ENCODE peak calls at places on chromosomes 1 and 21, in nine cellular contexts. T is K562; L is upper lobe of right lung; A is neural progenitor cell; B is body of pancreas; E is fibroblast of the aortic adventitia; I is CD8-positive, alpha-beta T cell; N is astrocyte of the cerebellum; C is choroid plexus epithelial cell. W is an unnamed sample.

GRCh38 chr1:183472488-183473285 is at the start of gene SMG7:
- DNase-seq in T (peak; percentile 59), L (peak; percentile 84), A (peak; percentile 51), B (no peak), E (no peak), I (peak; percentile 55), N (no peak), C (peak; percentile 34), W (peak; percentile 23)

GRCh38 chr1:52057876-52058275 is 1.8 kb downstream of the BTF3L4 start:
- DNase-seq in T (no peak), L (no peak), A (no peak), B (no peak), E (peak; percentile 23), I (no peak), N (no peak), C (peak; percentile 10), W (no peak)

GRCh38 chr1:113734357-113735055 is 24.8 kb downstream of the PHTF1 start:
- DNase-seq in T (no peak), L (no peak), A (no peak), B (no peak), E (no peak), I (no peak), N (no peak), C (peak; percentile 12), W (no peak)

GRCh38 chr1:2840036-2840809 is 38.7 kb upstream of the TTC34 start:
- DNase-seq in T (peak; percentile 14), L (no peak), A (no peak), B (no peak), E (no peak), I (peak; percentile 68), N (no peak), C (no peak), W (no peak)

GRCh38 chr1:231037585-231038517 is 2.2 kb downstream of the FAM89A start:
- DNase-seq in T (no peak), L (no peak), A (no peak), B (no peak), E (no peak), I (no peak), N (peak; percentile 39), C (peak; percentile 71), W (no peak)

GRCh38 chr1:228684609-228685008 is 50.7 kb upstream of the RHOU start:
- DNase-seq in T (no peak), L (no peak), A (no peak), B (no peak), E (peak; percentile 59), I (no peak), N (no peak), C (no peak), W (no peak)

GRCh38 chr1:207050768-207051614 is at the start of gene YOD1:
- DNase-seq in T (peak; percentile 98), L (peak; percentile 95), A (peak; percentile 95), B (peak; percentile 96), E (peak; percentile 94), I (peak; percentile 93), N (peak; percentile 83), C (peak; percentile 95), W (peak; percentile 82)

GRCh38 chr1:159009704-159010361 is at the start of gene IFI16:
- DNase-seq in T (peak; percentile 51), L (no peak), A (no peak), B (peak; percentile 23), E (peak; percentile 98), I (peak; percentile 50), N (peak; percentile 86), C (peak; percentile 95), W (peak; percentile 64)

GRCh38 chr21:42691901-42692559 is 38.6 kb downstream of the PDE9A start:
- DNase-seq in T (no peak), L (peak; percentile 29), A (no peak), B (no peak), E (no peak), I (no peak), N (no peak), C (no peak), W (no peak)

GRCh38 chr1:65319141-65319540 is 9.8 kb downstream of the DNAJC6 start:
- DNase-seq in T (no peak), L (no peak), A (no peak), B (no peak), E (no peak), I (no peak), N (no peak), C (no peak), W (no peak)

GRCh38 chr1:87766737-87767136 is 438.1 kb downstream of the LMO4 start:
- DNase-seq in T (no peak), L (no peak), A (no peak), B (no peak), E (no peak), I (no peak), N (no peak), C (peak; percentile 31), W (no peak)

GRCh38 chr1:243850368-243851128 is 505 bp upstream of the AKT3 start:
- DNase-seq in T (peak; percentile 82), L (peak; percentile 86), A (peak; percentile 89), B (peak; percentile 73), E (peak; percentile 77), I (peak; percentile 92), N (peak; percentile 52), C (peak; percentile 85), W (peak; percentile 84)

GRCh38 chr1:226547754-226548191 is 791 bp upstream of the STUM start:
- DNase-seq in T (peak; percentile 83), L (peak; percentile 85), A (peak; percentile 95), B (peak; percentile 91), E (peak; percentile 90), I (peak; percentile 56), N (peak; percentile 83), C (peak; percentile 94), W (peak; percentile 85)
- H3K4me3 ChIP-seq in T (no peak overlapping the region), L (peak overlapping the region; percentile 21), A (peak overlapping the region; percentile 58), B (no peak overlapping the region), E (no peak overlapping the region), I (no peak overlapping the region), N (no peak overlapping the region), C (no peak overlapping the region), W (no peak overlapping the region)

DNA sequence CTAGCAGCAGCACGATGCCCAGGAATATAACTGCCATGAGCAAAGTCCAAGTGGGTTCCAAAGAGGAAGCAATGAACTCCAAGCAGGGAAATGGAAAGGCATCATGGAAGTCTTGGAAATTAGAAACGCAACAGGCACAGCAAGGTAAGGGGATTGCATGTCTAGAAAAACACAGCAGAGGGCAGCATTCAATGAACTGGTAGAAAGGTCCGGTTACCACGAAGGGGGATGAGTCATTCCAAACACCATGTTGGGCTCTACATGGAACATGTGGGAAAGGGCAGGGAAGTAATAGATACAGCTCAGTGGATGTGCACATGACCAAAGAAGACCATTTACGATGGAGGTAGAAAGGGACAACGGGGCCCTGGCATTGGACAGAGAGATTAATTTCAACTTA is 36.4 kb downstream of the RXRG start:
- DNase-seq in T (peak; percentile 58), L (no peak), A (peak; percentile 75), B (peak; percentile 30), E (peak; percentile 49), I (no peak), N (no peak), C (peak; percentile 30), W (no peak)
- TF ChIP-seq CTCF in T (peak; percentile 60), L (peak; percentile 43), A (peak; percentile 60), B (no peak), E (peak; percentile 27), I (no peak), N (peak; percentile 17), C (peak; percentile 23), W (peak; percentile 20)

DNA sequence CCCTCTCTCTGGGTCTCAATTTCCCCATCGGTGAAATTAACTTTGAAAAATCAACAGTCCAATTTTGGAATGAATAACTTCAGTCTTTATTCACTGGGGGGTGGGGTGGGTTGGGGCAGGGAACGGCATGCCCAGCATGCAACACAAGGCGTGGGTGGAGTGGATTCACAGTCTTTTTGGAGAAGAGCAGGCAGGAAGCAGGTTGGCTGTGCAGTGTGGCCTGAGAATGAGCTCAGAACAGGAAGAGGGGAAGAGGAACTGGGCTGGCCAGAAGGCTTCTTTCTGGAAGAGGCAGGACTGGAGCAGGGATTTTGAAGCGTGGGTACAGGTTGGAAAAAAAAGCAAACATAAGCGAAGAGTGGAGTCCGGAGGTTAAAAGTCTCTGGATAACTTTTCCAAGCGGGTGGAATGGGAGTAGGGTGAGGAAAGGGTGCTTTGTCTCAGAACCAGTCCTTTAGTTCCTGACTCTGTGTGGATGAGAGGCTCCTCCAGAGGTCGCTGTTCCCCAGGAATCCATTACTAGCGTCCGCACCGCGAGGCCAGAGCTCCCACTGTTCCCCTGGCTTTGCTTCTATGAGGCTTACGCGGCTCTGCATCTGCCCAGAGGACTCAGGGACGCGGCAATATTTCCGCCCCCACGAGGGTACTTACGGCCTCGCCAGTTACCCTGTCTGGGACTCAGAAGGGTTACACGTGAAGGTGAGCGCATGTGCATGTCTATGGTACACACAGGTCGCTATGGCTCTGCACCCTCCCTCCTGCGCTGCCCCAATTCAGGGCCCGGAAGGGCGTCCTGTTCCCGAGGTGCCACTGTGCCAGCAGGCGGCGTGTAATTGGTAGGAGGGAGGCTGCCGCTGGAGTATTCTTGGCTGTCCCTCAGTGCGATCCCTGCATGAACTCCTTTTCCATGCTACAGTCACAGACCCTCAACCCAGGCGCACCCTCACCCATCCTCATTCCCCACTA is 5.5 kb upstream of the FOXD2 start:
- DNase-seq in T (peak; percentile 86), L (peak; percentile 78), A (peak; percentile 94), B (peak; percentile 88), E (peak; percentile 86), I (peak; percentile 65), N (peak; percentile 37), C (peak; percentile 94), W (peak; percentile 86)
- H3K4me3 ChIP-seq in T (no peak overlapping the region), L (no peak overlapping the region), A (peak overlapping the region; percentile 43), B (no peak overlapping the region), E (peak overlapping the region; percentile 39), I (peak overlapping the region; percentile 34), N (no peak overlapping the region), C (peak overlapping the region; percentile 54), W (peak overlapping the region; percentile 9)

GRCh38 chr1:24257373-24257772 is 61.8 kb upstream of the GRHL3 start:
- DNase-seq in T (no peak), L (no peak), A (no peak), B (peak; percentile 19), E (no peak), I (no peak), N (no peak), C (no peak), W (no peak)

GRCh38 chr1:24263211-24263610 is 55.9 kb upstream of the GRHL3 start:
- DNase-seq in T (no peak), L (no peak), A (no peak), B (no peak), E (no peak), I (no peak), N (no peak), C (no peak), W (no peak)

GRCh38 chr1:24266398-24266941 is 52.7 kb upstream of the GRHL3 start:
- DNase-seq in T (peak; percentile 8), L (no peak), A (no peak), B (no peak), E (peak; percentile 82), I (no peak), N (peak; percentile 62), C (peak; percentile 67), W (no peak)

GRCh38 chr1:24263746-24264145 is 55.4 kb upstream of the GRHL3 start:
- DNase-seq in T (no peak), L (no peak), A (no peak), B (no peak), E (no peak), I (no peak), N (no peak), C (no peak), W (no peak)

DNA sequence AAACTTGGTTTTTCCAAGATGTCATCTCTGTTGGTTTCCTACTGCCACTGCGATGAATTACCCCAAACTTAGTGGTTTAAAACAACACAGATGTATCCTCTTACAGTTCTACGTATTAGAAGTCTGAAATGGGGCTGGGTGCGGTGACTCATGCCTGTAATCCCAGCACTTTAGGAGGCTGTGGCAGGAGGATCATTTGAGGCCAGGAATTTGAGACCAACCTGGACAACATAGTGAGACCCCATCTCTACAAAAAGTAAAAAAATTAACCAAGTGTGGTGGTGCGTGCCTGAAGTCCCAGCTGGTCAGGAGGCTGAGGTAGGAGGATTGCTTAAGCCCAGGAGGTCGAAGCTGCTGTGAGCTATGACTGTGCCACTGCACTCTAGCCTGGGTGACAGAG is 57.2 kb upstream of the GRHL3 start:
- DNase-seq in T (no peak), L (no peak), A (no peak), B (no peak), E (no peak), I (no peak), N (no peak), C (no peak), W (no peak)
- TF ChIP-seq CTCF in T (no peak), L (no peak), A (no peak), B (no peak), E (no peak), I (no peak), N (no peak), C (no peak), W (no peak)

W was measured in prostate gland.